ENCODE peak calls at places on chromosomes 16 and 17, in six cellular contexts. E is AG04450, U is heart right ventricle, O is ovary, N is fibroblast of lung, K is IMR-90. D is an unnamed sample.

GRCh38 chr16:57720142-57720575 is 15.4 kb upstream of the KATNB1 start:
- DNase-seq in U (peak), K (peak), N (peak), E (peak), O (no peak), D (no peak)

GRCh38 chr17:6592193-6592592 is 35.8 kb upstream of the PITPNM3 start:
- DNase-seq in N (peak), E (no peak), O (no peak), U (no peak), K (peak), D (no peak)

GRCh38 chr16:86082400-86083030 is 183.6 kb downstream of the IRF8 start:
- DNase-seq in N (no peak), O (no peak), E (no peak), U (no peak), K (no peak), D (no peak)

GRCh38 chr16:81214745-81215166 is 23.7 kb upstream of the BCO1 start:
- DNase-seq in O (no peak), K (peak), N (no peak), U (no peak), E (no peak), D (no peak)

GRCh38 chr16:53545433-53545832 is 42.4 kb upstream of the AKTIP start:
- DNase-seq in K (no peak), N (peak), U (no peak), E (no peak), O (no peak), D (no peak)

GRCh38 chr17:34301986-34302385 is 16.4 kb downstream of the CCL11 start:
- DNase-seq in K (peak), E (no peak), O (no peak), N (no peak), U (no peak), D (no peak)

GRCh38 chr16:15704545-15704987 is 54.5 kb downstream of the NDE1 start:
- DNase-seq in N (peak), O (peak), U (peak), E (peak), K (peak), D (peak)

GRCh38 chr17:79085154-79085920 is 10.7 kb downstream of the ENGASE start:
- DNase-seq in O (no peak), E (no peak), K (no peak), U (peak), N (no peak), D (no peak)

GRCh38 chr17:44414394-44415155 is 25.1 kb upstream of the ITGA2B start:
- DNase-seq in N (no peak), O (no peak), E (no peak), K (no peak), U (no peak), D (no peak)

GRCh38 chr17:18314059-18314730 is 599 bp downstream of the TOP3A start:
- DNase-seq in E (no peak), K (peak), N (peak), O (peak), U (peak), D (no peak)

GRCh38 chr16:79826732-79827514 is 226.4 kb upstream of the MAF start:
- DNase-seq in K (no peak), U (no peak), N (no peak), E (no peak), O (no peak), D (no peak)

GRCh38 chr17:74935585-74936469 is at the start of gene OTOP3:
- DNase-seq in E (no peak), K (no peak), O (no peak), N (no peak), U (no peak), D (no peak)

GRCh38 chr17:55576237-55576998 is 65.2 kb upstream of the SMIM36 start:
- DNase-seq in O (peak), N (peak), U (no peak), E (peak), K (peak), D (no peak)

GRCh38 chr16:11372924-11373306 is 27.7 kb downstream of the RMI2 start:
- DNase-seq in O (no peak), N (no peak), U (no peak), K (no peak), E (no peak), D (no peak)

GRCh38 chr17:81607431-81607830 is 29.5 kb downstream of the NPLOC4 start:
- DNase-seq in N (peak), U (no peak), E (no peak), K (peak), O (no peak), D (no peak)

GRCh38 chr17:15213381-15214087 is 51.6 kb downstream of the PMP22 start:
- DNase-seq in U (no peak), N (no peak), O (no peak), E (no peak), K (peak), D (no peak)

GRCh38 chr16:24986512-24987303 is 28.5 kb downstream of the ARHGAP17 start:
- DNase-seq in E (no peak), K (peak), N (peak), O (peak), U (peak), D (peak)

GRCh38 chr17:11150946-11151345 is 90.1 kb upstream of the SHISA6 start:
- DNase-seq in K (no peak), U (no peak), O (no peak), N (no peak), E (no peak), D (no peak)

GRCh38 chr17:60390223-60390622 is 1.7 kb downstream of the USP32 start:
- DNase-seq in K (peak), O (no peak), U (no peak), N (peak), E (no peak), D (no peak)

GRCh38 chr17:61362852-61363600 is 36.6 kb upstream of the TBX2 start:
- DNase-seq in K (no peak), E (no peak), U (no peak), N (no peak), O (no peak), D (no peak)

GRCh38 chr16:87791295-87792204 is 25.8 kb upstream of the KLHDC4 start:
- DNase-seq in O (no peak), U (no peak), E (no peak), N (no peak), K (no peak), D (no peak)

GRCh38 chr16:80063028-80063767 is 462.7 kb upstream of the MAF start:
- DNase-seq in E (no peak), O (no peak), K (no peak), N (no peak), U (no peak), D (no peak)

GRCh38 chr16:55491691-55492090 is 12.7 kb downstream of the MMP2 start:
- DNase-seq in O (no peak), N (no peak), U (no peak), E (no peak), K (no peak), D (no peak)

GRCh38 chr17:78862073-78863023 is 21.7 kb upstream of the USP36 start:
- DNase-seq in O (peak), E (peak), N (peak), K (peak), U (peak), D (no peak)

GRCh38 chr16:78096386-78096785 is 3.1 kb upstream of the WWOX start:
- DNase-seq in E (no peak), O (no peak), U (no peak), N (no peak), K (peak), D (no peak)

GRCh38 chr17:48542114-48542955 is 2.6 kb downstream of the HOXB2 start:
- DNase-seq in O (no peak), K (peak), N (no peak), U (peak), E (no peak), D (no peak)

GRCh38 chr17:51373489-51374194 is 113.3 kb downstream of the UTP18 start:
- DNase-seq in U (no peak), N (no peak), K (no peak), E (no peak), O (no peak), D (no peak)

GRCh38 chr17:73309727-73310555 is 1.9 kb downstream of the CDC42EP4 start:
- DNase-seq in N (no peak), O (no peak), E (no peak), U (no peak), K (no peak), D (no peak)

GRCh38 chr17:1413281-1413791 is 13.3 kb upstream of the YWHAE start:
- DNase-seq in N (peak), O (peak), K (peak), U (peak), E (no peak), D (no peak)

DNA sequence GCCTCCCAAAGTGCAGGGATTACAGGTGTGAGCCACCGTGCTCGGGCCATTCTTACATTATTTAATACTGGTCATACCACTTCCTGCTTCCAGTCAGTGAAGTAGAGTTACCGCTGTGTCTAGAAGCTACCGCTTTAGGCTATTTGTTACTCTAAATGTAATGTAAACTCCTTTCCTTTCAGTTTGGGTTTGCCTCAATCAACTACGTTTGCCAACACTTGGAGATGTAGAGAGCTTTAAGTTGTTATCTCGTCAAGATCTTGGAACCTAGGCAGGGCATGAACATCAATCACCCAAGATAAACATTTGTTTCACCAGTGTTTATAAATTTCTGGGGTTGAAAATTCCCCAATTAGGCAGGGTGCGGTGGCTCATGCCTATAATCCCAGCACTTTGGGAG is 275.9 kb downstream of the STX8 start:
- DNase-seq in E (no peak), K (no peak), U (no peak), O (no peak), N (no peak), D (no peak)
- H3K27ac ChIP-seq in E (no peak), K (no peak), U (no peak), O (no peak), N (no peak), D (no peak)

GRCh38 chr17:28907052-28907438 is 4.2 kb upstream of the DHRS13 start:
- DNase-seq in E (no peak), U (no peak), K (no peak), O (no peak), N (no peak), D (no peak)
- H3K27ac ChIP-seq in E (peak), U (peak), K (peak), O (peak), N (no peak), D (peak)

DNA sequence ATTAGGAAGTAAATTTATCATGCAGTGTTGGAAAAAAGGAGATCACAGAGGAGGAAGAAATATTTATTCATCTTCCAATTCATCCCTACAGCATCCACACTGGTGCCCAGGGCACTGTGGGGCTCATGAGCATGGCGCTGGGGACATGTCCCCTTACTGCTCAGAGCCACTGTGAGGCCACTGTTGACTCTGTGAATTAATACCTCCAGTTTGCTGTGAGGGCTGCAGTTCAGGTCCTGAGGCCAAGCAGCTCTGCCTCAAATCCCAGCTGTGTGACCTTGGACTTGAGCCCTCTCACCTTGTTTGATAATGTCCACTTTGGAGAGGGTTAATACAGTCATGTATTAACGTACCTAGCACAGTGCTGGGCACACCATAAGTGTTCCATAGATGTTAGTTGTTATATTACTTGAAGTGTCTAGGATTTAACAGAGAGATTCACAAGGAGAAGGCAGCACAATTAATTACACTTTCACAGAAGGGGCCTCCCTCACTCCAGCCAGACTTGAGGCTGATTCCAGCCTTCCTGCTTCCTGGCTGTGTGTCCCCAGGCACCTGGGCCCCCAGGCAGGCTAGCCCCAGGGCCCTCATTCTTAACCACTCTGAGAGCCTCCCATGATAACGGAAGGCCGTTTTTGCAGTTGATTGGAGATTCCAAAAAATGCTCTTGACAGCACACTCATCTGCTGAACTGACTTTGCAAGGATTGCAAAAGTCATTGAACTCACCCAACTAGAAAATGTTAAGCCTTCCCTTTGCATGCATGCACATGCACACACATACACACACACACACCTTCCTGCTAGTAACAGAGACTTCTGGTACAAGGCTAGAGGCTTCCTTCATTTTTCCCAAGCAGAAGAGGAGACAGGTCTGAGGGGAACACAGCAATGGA is 29.4 kb downstream of the KATNIP start:
- DNase-seq in O (no peak), N (peak), U (no peak), K (peak), E (peak), D (no peak)
- H3K27ac ChIP-seq in O (no peak), N (peak), U (no peak), K (peak), E (peak), D (no peak)

GRCh38 chr16:50718761-50719400 is 23.0 kb upstream of the CYLD start:
- DNase-seq in K (no peak), N (no peak), U (no peak), E (no peak), O (no peak), D (no peak)

GRCh38 chr16:50721549-50722409 is 20.1 kb upstream of the CYLD start:
- DNase-seq in E (no peak), K (no peak), N (no peak), O (no peak), U (no peak), D (no peak)

GRCh38 chr16:50718061-50718760 is 23.7 kb upstream of the CYLD start:
- DNase-seq in O (no peak), U (no peak), K (peak), E (no peak), N (no peak), D (no peak)

GRCh38 chr16:50719401-50720337 is 22.2 kb upstream of the CYLD start:
- DNase-seq in K (no peak), U (no peak), E (no peak), N (no peak), O (no peak), D (no peak)

GRCh38 chr16:50717109-50717893 is 23.9 kb downstream of the NOD2 start:
- DNase-seq in K (no peak), N (no peak), E (no peak), U (no peak), O (no peak), D (no peak)
- H3K27ac ChIP-seq in K (no peak), N (no peak), E (no peak), U (no peak), O (no peak), D (no peak)

DNA sequence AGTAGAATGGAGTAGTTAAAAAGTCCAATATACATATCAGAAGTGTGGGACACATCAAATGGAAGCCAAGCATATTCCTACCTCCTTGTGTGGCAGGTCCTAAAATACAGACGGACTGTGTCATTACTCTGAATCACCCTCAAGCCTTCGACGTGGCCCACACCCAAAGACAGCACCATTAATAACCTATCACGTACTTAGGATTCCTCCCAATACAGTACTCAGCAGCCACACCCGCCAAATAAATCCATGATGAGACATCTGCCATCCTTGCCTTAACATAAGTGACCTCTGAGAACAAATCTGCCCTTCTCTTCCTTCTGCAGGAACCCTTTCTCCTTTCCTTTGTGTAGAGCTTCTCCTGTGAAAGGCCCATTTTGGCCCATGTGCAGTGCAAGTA is 38.8 kb downstream of the UBE2G1 start:
- DNase-seq in U (no peak), O (no peak), N (peak), K (peak), E (no peak), D (no peak)
- H3K27ac ChIP-seq in U (no peak), O (no peak), N (peak), K (no peak), E (no peak), D (no peak)

GRCh38 chr17:38353668-38354067 is 2.0 kb downstream of the SOCS7 start:
- DNase-seq in N (no peak), O (no peak), U (no peak), K (no peak), E (no peak), D (no peak)
- H3K27ac ChIP-seq in N (no peak), O (no peak), U (peak), K (no peak), E (no peak), D (no peak)

DNA sequence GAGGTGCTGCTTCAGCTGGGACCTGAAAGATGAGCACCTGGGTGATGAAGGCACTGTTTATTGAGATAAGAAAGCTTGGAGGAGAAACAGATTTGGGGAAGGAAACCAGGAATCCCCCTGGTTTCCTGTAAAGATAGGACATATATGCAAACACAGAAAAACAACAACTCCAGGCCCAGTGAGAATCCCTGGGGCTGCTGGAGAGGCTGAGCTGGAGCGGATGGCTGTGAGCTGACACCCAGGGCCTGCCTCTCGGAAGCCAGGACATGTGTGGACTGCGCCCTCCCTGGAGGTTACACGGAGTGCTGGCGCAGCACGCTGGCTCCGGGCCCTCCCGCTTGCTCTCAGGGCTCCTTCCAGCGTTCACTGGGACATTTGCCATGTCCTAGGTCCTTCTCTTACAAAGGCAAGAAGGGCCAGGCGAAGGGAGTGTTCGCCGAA is 57.5 kb downstream of the CYB5B start:
- DNase-seq in E (no peak), K (peak), N (peak), O (peak), U (peak), D (peak)
- H3K27ac ChIP-seq in E (peak), K (peak), N (peak), O (peak), U (peak), D (peak)

D was measured in caudate nucleus.